ENCODE peak calls at places on chromosomes 6 and 20, in six cellular contexts. S is IMR-90, U is mesendoderm, F is neuronal stem cell, Y is mesenchymal stem cell, L is H1. E is an unnamed sample.

GRCh38 chr6:158452191-158452590 is 107.7 kb upstream of the TMEM181 start:
- DNase-seq in U (peak; percentile 76), L (no peak), F (no peak), S (no peak), Y (no peak), E (peak; percentile 94)

GRCh38 chr20:24964518-24964838 is 15.4 kb downstream of the CST7 start:
- DNase-seq in Y (no peak), U (no peak), L (no peak), F (no peak), S (no peak), E (no peak)

GRCh38 chr6:16505711-16506362 is 255.4 kb downstream of the ATXN1 start:
- DNase-seq in U (no peak), L (no peak), F (no peak), S (peak; percentile 78), Y (peak; percentile 33), E (no peak)

GRCh38 chr6:168158280-168158979 is 79.4 kb upstream of the FRMD1 start:
- DNase-seq in S (no peak), U (no peak), Y (peak; percentile 79), F (no peak), L (peak; percentile 44), E (no peak)

GRCh38 chr6:112233864-112234263 is 20.5 kb downstream of the LAMA4 start:
- DNase-seq in L (no peak), Y (peak; percentile 40), S (peak; percentile 92), F (no peak), U (no peak), E (no peak)

GRCh38 chr20:41645372-41645771 is 27.2 kb upstream of the CHD6 start:
- DNase-seq in L (no peak), F (no peak), S (no peak), Y (no peak), U (no peak), E (no peak)

GRCh38 chr6:68743099-68743498 is 108.0 kb downstream of the ADGRB3 start:
- DNase-seq in S (no peak), Y (no peak), F (no peak), L (no peak), U (no peak), E (no peak)

GRCh38 chr6:112144145-112144926 is 56.9 kb downstream of the FAM229B start:
- DNase-seq in L (no peak), U (no peak), S (peak; percentile 5), Y (no peak), F (no peak), E (no peak)

GRCh38 chr6:128276311-128276710 is 244.1 kb downstream of the PTPRK start:
- DNase-seq in Y (no peak), S (no peak), U (no peak), F (no peak), L (no peak), E (no peak)

DNA sequence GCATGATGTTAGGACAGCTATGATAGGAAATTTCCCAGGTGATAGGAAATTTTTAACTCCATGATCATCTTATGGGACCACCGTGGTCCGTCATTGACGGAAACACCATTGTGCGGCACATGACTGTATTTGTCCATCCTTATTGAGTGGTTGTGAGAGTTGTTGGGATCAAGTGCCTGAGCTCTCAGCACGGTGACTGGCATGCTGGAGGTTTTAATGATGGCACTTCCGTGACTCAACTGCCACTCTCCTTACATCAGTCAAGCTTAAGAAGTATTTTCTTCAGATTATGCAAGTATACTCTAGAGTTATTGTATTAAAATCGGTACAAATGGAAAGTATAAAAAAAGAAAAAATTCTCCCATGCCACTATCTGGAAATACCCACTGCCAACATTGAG is 20.7 kb downstream of the PBOV1 start:
- DNase-seq in F (no peak), L (no peak), S (no peak), Y (no peak), U (no peak), E (no peak)
- H2AK5ac ChIP-seq in F (no peak overlapping the region), L (no peak overlapping the region), S (no peak overlapping the region), Y (no peak overlapping the region), U (no peak overlapping the region), E (no peak overlapping the region)

GRCh38 chr6:38174806-38175495 is 355.4 kb downstream of the ZFAND3 start:
- DNase-seq in U (no peak), L (no peak), Y (no peak), S (no peak), F (no peak), E (no peak)
- H3K4me3 ChIP-seq in U (no peak overlapping the region), L (no peak overlapping the region), Y (no peak overlapping the region), S (no peak overlapping the region), F (no peak overlapping the region), E (no peak overlapping the region)

GRCh38 chr6:53338304-53338703 is 10.4 kb downstream of the ELOVL5 start:
- DNase-seq in S (no peak), F (no peak), L (no peak), U (no peak), Y (no peak), E (no peak)

GRCh38 chr6:53335224-53335994 is 13.3 kb downstream of the ELOVL5 start:
- DNase-seq in L (no peak), F (no peak), U (peak; percentile 56), Y (no peak), S (no peak), E (peak; percentile 14)

GRCh38 chr6:53339424-53339823 is 9.3 kb downstream of the ELOVL5 start:
- DNase-seq in S (no peak), L (no peak), F (no peak), Y (no peak), U (no peak), E (no peak)

GRCh38 chr6:53333439-53334408 is 15.0 kb downstream of the ELOVL5 start:
- DNase-seq in S (no peak), F (no peak), Y (no peak), U (no peak), L (no peak), E (no peak)

GRCh38 chr6:53336070-53336469 is 12.7 kb downstream of the ELOVL5 start:
- DNase-seq in U (no peak), S (no peak), L (no peak), Y (no peak), F (no peak), E (no peak)
- H3K23ac ChIP-seq in U (no peak overlapping the region), S (no peak overlapping the region), L (no peak overlapping the region), Y (no peak overlapping the region), F (no peak overlapping the region), E (no peak overlapping the region)

GRCh38 chr6:93787841-93788240 is 368.5 kb upstream of the EPHA7 start:
- DNase-seq in U (peak; percentile 43), S (no peak), Y (peak; percentile 54), F (no peak), L (no peak), E (no peak)
- H2AK5ac ChIP-seq in U (no peak overlapping the region), S (no peak overlapping the region), Y (peak overlapping the region; percentile 81), F (no peak overlapping the region), L (peak overlapping the region; percentile 96), E (no peak overlapping the region)

DNA sequence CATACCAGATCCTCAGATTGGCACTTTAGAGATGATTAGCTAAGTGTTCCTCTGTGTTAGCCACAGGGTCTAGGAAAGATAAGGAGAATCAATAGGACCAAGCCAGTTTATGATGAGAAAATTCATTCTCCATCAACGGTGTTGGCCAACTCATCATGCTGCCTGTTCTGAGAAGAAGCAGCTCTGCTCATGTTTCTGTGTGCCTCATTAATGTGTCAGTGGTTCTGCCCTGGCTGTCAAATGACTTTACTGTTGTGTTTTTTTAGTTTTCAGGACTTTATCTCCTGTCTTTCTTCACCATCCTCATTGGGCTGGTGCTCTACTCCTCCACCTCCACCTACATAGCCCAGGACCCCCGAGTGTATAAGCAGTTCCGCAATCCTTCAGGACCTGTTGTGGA is 234.3 kb upstream of the PLN start:
- DNase-seq in U (no peak), L (no peak), Y (no peak), S (no peak), F (no peak), E (no peak)
- H3K4me3 ChIP-seq in U (no peak overlapping the region), L (no peak overlapping the region), Y (no peak overlapping the region), S (no peak overlapping the region), F (no peak overlapping the region), E (no peak overlapping the region)

GRCh38 chr6:10874207-10874606 is 7.6 kb downstream of the GCM2 start:
- DNase-seq in L (no peak), F (no peak), U (no peak), S (no peak), Y (no peak), E (no peak)

GRCh38 chr6:10873374-10873773 is 8.5 kb downstream of the GCM2 start:
- DNase-seq in U (no peak), L (no peak), F (no peak), Y (no peak), S (no peak), E (peak; percentile 92)

GRCh38 chr6:10875026-10875425 is 6.8 kb downstream of the GCM2 start:
- DNase-seq in F (no peak), S (no peak), Y (no peak), L (no peak), U (no peak), E (no peak)

GRCh38 chr6:10880366-10880765 is 1.5 kb downstream of the GCM2 start:
- DNase-seq in S (no peak), L (no peak), U (no peak), F (no peak), Y (no peak), E (no peak)

GRCh38 chr6:10877012-10877411 is 4.8 kb downstream of the GCM2 start:
- DNase-seq in S (no peak), F (no peak), L (no peak), Y (no peak), U (no peak), E (no peak)
- H3K23ac ChIP-seq in S (no peak overlapping the region), F (no peak overlapping the region), L (no peak overlapping the region), Y (no peak overlapping the region), U (no peak overlapping the region), E (no peak overlapping the region)

GRCh38 chr20:47354388-47354709 is 2.1 kb downstream of the ZMYND8 start:
- DNase-seq in U (no peak), Y (no peak), F (no peak), S (no peak), L (no peak), E (no peak)
- H2AK5ac ChIP-seq in U (no peak overlapping the region), Y (peak overlapping the region; percentile 84), F (no peak overlapping the region), S (peak overlapping the region; percentile 88), L (no peak overlapping the region), E (no peak overlapping the region)

GRCh38 chr6:33415831-33416230 is 2.1 kb downstream of the CUTA start:
- DNase-seq in L (no peak), F (no peak), Y (no peak), S (no peak), U (no peak), E (no peak)
- H3K4me3 ChIP-seq in L (no peak overlapping the region), F (peak overlapping the region; percentile 80), Y (no peak overlapping the region), S (peak overlapping the region; percentile 25), U (no peak overlapping the region), E (no peak overlapping the region)